ENCODE peak calls at places on chromosomes 2 and 18, in four cellular contexts. One of them, this sample, is unnamed.

GRCh38 chr2:81263989-81264388 is 959.4 kb upstream of the LRRTM1 start:
- DNase-seq in K562: no peak
- DNase-seq in H1: no peak
- DNase-seq in GM12891: no peak
- DNase-seq in this sample: no peak

GRCh38 chr18:36638224-36638623 is 190.6 kb downstream of the TPGS2 start:
- DNase-seq in H1: no peak
- DNase-seq in K562: no peak
- DNase-seq in GM12891: peak
- DNase-seq in this sample: peak

GRCh38 chr2:210461401-210461800 is 15.2 kb downstream of the LANCL1 start:
- DNase-seq in K562: no peak
- DNase-seq in H1: no peak
- DNase-seq in GM12891: no peak
- DNase-seq in this sample: no peak

GRCh38 chr2:40240067-40240466 is 211.8 kb downstream of the SLC8A1 start:
- DNase-seq in H1: no peak
- DNase-seq in GM12891: no peak
- DNase-seq in K562: no peak
- DNase-seq in this sample: no peak

GRCh38 chr2:88656690-88657089 is 29.4 kb upstream of the EIF2AK3 start:
- DNase-seq in GM12891: no peak
- DNase-seq in H1: no peak
- DNase-seq in K562: no peak
- DNase-seq in this sample: no peak

GRCh38 chr2:152012697-152013096 is 86.1 kb downstream of the CACNB4 start:
- DNase-seq in H1: no peak
- DNase-seq in GM12891: no peak
- DNase-seq in K562: no peak
- DNase-seq in this sample: no peak

GRCh38 chr18:33034941-33035340 is 262.1 kb upstream of the KLHL14 start:
- DNase-seq in H1: no peak
- DNase-seq in K562: no peak
- DNase-seq in GM12891: no peak
- DNase-seq in this sample: no peak

GRCh38 chr2:165074884-165075283 is 119.6 kb upstream of the SLC38A11 start:
- DNase-seq in GM12891: no peak
- DNase-seq in H1: no peak
- DNase-seq in K562: no peak
- DNase-seq in this sample: no peak

GRCh38 chr2:50491541-50492114 is 540.3 kb downstream of the NRXN1 start:
- DNase-seq in H1: no peak
- DNase-seq in K562: peak
- DNase-seq in GM12891: no peak
- DNase-seq in this sample: no peak

GRCh38 chr2:95526360-95527341 is 42.1 kb upstream of the TRIM43B start:
- DNase-seq in K562: no peak
- DNase-seq in H1: no peak
- DNase-seq in GM12891: peak
- DNase-seq in this sample: peak

GRCh38 chr2:167988296-167988695 is 259.1 kb downstream of the STK39 start:
- DNase-seq in H1: no peak
- DNase-seq in K562: no peak
- DNase-seq in GM12891: no peak
- DNase-seq in this sample: no peak

GRCh38 chr2:86225581-86225980 is 26.3 kb downstream of the MRPL35 start:
- DNase-seq in H1: no peak
- DNase-seq in K562: no peak
- DNase-seq in GM12891: peak
- DNase-seq in this sample: peak

GRCh38 chr2:168050377-168050776 is 197.0 kb downstream of the STK39 start:
- DNase-seq in H1: no peak
- DNase-seq in GM12891: no peak
- DNase-seq in K562: no peak
- DNase-seq in this sample: no peak

GRCh38 chr2:182522930-182523541 is 96.2 kb upstream of the PDE1A start:
- DNase-seq in H1: no peak
- DNase-seq in GM12891: no peak
- DNase-seq in K562: no peak
- DNase-seq in this sample: no peak

GRCh38 chr2:31318360-31319336 is 84.7 kb downstream of the EHD3 start:
- DNase-seq in K562: no peak
- DNase-seq in H1: no peak
- DNase-seq in GM12891: no peak
- DNase-seq in this sample: no peak

GRCh38 chr2:223469270-223470057 is 132.7 kb downstream of the SCG2 start:
- DNase-seq in H1: no peak
- DNase-seq in GM12891: no peak
- DNase-seq in K562: no peak
- DNase-seq in this sample: no peak

GRCh38 chr2:106097370-106098000 is 96.6 kb downstream of the UXS1 start:
- DNase-seq in H1: no peak
- DNase-seq in K562: no peak
- DNase-seq in GM12891: no peak
- DNase-seq in this sample: no peak

GRCh38 chr2:205237524-205237923 is 444.8 kb upstream of the NRP2 start:
- DNase-seq in K562: no peak
- DNase-seq in H1: no peak
- DNase-seq in GM12891: no peak
- DNase-seq in this sample: no peak

GRCh38 chr2:96578731-96579130 is 42.2 kb downstream of the ARID5A start:
- DNase-seq in H1: no peak
- DNase-seq in GM12891: no peak
- DNase-seq in K562: no peak
- DNase-seq in this sample: no peak

GRCh38 chr18:8948471-8949149 is 153.9 kb upstream of the NDUFV2 start:
- DNase-seq in K562: no peak
- DNase-seq in GM12891: no peak
- DNase-seq in H1: no peak
- DNase-seq in this sample: no peak

GRCh38 chr2:233209117-233209977 is 42.1 kb upstream of the ATG16L1 start:
- DNase-seq in GM12891: no peak
- DNase-seq in H1: peak
- DNase-seq in K562: peak
- DNase-seq in this sample: no peak

GRCh38 chr2:20135631-20136050 is 84.2 kb upstream of the LAPTM4A start:
- DNase-seq in GM12891: peak
- DNase-seq in H1: peak
- DNase-seq in K562: peak
- DNase-seq in this sample: peak

GRCh38 chr18:76490701-76491171 is 4.3 kb downstream of the ZNF516 start:
- DNase-seq in H1: no peak
- DNase-seq in GM12891: peak
- DNase-seq in K562: no peak
- DNase-seq in this sample: no peak
- TF ChIP-seq POLR2A in H1: no peak
- TF ChIP-seq POLR2A in GM12891: no peak
- TF ChIP-seq POLR2A in K562: no peak
- TF ChIP-seq POLR2A in this sample: no peak

GRCh38 chr2:238325694-238326093 is 5.4 kb downstream of the TRAF3IP1 start:
- DNase-seq in GM12891: no peak
- DNase-seq in K562: no peak
- DNase-seq in H1: no peak
- DNase-seq in this sample: no peak

GRCh38 chr2:238322001-238322411 is 1.7 kb downstream of the TRAF3IP1 start:
- DNase-seq in K562: no peak
- DNase-seq in GM12891: no peak
- DNase-seq in H1: no peak
- DNase-seq in this sample: no peak

GRCh38 chr2:238327751-238328150 is 7.4 kb downstream of the TRAF3IP1 start:
- DNase-seq in H1: no peak
- DNase-seq in K562: no peak
- DNase-seq in GM12891: no peak
- DNase-seq in this sample: no peak

GRCh38 chr2:238330391-238330790 is 10.1 kb downstream of the TRAF3IP1 start:
- DNase-seq in K562: no peak
- DNase-seq in GM12891: no peak
- DNase-seq in H1: no peak
- DNase-seq in this sample: no peak

GRCh38 chr2:238326801-238327365 is 6.6 kb downstream of the TRAF3IP1 start:
- DNase-seq in H1: no peak
- DNase-seq in K562: no peak
- DNase-seq in GM12891: no peak
- DNase-seq in this sample: no peak
- TF ChIP-seq TAF1 in H1: no peak
- TF ChIP-seq TAF1 in K562: no peak
- TF ChIP-seq TAF1 in GM12891: no peak
- TF ChIP-seq TAF1 in this sample: no peak

GRCh38 chr18:62522510-62523254 is at the start of gene ZCCHC2:
- DNase-seq in GM12891: peak
- DNase-seq in H1: peak
- DNase-seq in K562: peak
- DNase-seq in this sample: peak

GRCh38 chr18:62522178-62522509 is 681 bp upstream of the ZCCHC2 start:
- DNase-seq in GM12891: no peak
- DNase-seq in K562: peak
- DNase-seq in H1: no peak
- DNase-seq in this sample: no peak

GRCh38 chr18:62523255-62523588 is 397 bp downstream of the ZCCHC2 start:
- DNase-seq in H1: no peak
- DNase-seq in GM12891: no peak
- DNase-seq in K562: no peak
- DNase-seq in this sample: no peak

GRCh38 chr18:62524443-62525200 is 1.8 kb downstream of the ZCCHC2 start:
- DNase-seq in GM12891: no peak
- DNase-seq in H1: no peak
- DNase-seq in K562: peak
- DNase-seq in this sample: peak

DNA sequence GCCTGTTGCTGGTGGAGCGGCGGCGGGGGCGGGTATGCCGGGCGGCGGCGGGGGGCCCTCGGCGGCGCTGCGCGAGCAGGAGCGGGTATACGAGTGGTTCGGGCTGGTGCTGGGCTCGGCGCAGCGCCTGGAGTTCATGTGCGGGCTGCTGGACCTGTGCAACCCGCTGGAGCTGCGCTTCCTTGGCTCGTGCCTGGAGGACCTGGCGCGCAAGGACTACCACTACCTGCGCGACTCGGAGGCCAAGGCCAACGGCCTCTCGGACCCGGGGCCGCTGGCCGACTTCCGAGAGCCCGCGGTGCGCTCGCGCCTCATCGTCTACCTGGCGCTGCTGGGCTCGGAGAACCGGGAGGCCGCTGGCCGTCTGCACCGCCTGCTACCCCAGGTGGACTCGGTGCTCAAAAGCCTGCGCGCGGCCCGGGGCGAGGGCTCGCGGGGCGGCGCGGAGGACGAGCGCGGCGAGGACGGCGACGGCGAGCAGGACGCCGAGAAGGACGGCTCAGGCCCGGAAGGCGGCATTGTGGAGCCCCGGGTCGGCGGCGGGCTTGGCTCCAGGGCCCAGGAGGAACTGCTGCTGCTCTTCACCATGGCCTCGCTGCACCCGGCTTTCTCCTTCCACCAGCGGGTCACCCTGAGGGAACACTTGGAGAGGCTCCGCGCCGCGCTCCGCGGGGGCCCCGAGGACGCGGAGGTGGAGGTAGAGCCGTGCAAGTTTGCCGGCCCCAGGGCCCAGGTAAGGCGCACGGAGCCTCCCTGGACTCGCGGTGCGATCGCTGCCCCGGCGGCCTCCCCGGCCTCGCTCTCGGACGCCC is 1.0 kb downstream of the ZCCHC2 start:
- DNase-seq in GM12891: no peak
- DNase-seq in H1: no peak
- DNase-seq in K562: peak
- DNase-seq in this sample: peak
- TF ChIP-seq POLR2AphosphoS5 in GM12891: no peak
- TF ChIP-seq POLR2AphosphoS5 in H1: no peak
- TF ChIP-seq POLR2AphosphoS5 in K562: no peak
- TF ChIP-seq POLR2AphosphoS5 in this sample: no peak

DNA sequence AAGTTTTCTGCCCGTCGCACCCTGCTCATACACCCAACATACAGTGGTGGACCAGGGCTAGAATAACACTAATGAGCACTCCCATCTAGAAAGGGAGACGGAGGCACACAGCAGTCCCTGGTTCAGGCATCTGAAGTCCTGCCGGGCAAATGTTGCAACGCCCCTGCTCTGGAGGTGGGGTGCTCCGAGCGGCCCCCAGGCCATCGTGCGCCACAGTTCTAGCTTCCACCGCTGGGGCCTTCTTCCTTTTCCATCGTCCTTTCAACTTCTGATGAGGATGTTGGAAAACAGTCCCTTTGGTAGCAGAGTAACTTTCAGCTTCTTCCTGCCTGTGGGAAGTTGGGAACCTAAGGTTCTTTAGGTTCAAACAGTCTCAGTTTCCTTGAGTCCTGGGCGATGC is 258.6 kb downstream of the GLI2 start:
- DNase-seq in H1: no peak
- DNase-seq in GM12891: no peak
- DNase-seq in K562: no peak
- DNase-seq in this sample: no peak
- TF ChIP-seq POLR2A in H1: no peak
- TF ChIP-seq POLR2A in GM12891: no peak
- TF ChIP-seq POLR2A in K562: no peak
- TF ChIP-seq POLR2A in this sample: no peak

GRCh38 chr2:67880291-67880761 is 182.5 kb downstream of the C1D start:
- DNase-seq in GM12891: no peak
- DNase-seq in H1: no peak
- DNase-seq in K562: no peak
- DNase-seq in this sample: no peak
- TF ChIP-seq TAF1 in GM12891: no peak
- TF ChIP-seq TAF1 in H1: no peak
- TF ChIP-seq TAF1 in K562: no peak
- TF ChIP-seq TAF1 in this sample: no peak